ENCODE peak calls at places on chromosomes 1 and 21, in nine cellular contexts. P, T, L, A, G, E, X, Z and I are unnamed samples.

GRCh38 chr1:17653728-17654351 is 101.3 kb upstream of the ACTL8 start:
- DNase-seq in P (peak; percentile 56), T (no peak), L (no peak), A (no peak), G (no peak), E (peak; percentile 41), X (no peak), Z (peak; percentile 75), I (peak; percentile 88)

GRCh38 chr21:32771134-32771523 is 426 bp downstream of the PAXBP1 start:
- DNase-seq in P (peak; percentile 74), T (no peak), L (no peak), A (peak; percentile 85), G (peak; percentile 45), E (peak; percentile 71), X (peak; percentile 84), Z (peak; percentile 76), I (peak; percentile 82)

GRCh38 chr1:171627020-171627419 is 5.0 kb downstream of the MYOCOS start:
- DNase-seq in P (no peak), T (no peak), L (no peak), A (no peak), G (no peak), E (no peak), X (no peak), Z (no peak), I (no peak)

GRCh38 chr1:26826261-26827201 is at the start of gene ZDHHC18:
- DNase-seq in P (peak; percentile 81), T (no peak), L (peak; percentile 14), A (peak; percentile 90), G (peak; percentile 37), E (peak; percentile 38), X (peak; percentile 80), Z (peak; percentile 72), I (peak; percentile 86)

GRCh38 chr1:8905582-8906191 is 27.2 kb upstream of the ENO1 start:
- DNase-seq in P (no peak), T (no peak), L (peak; percentile 29), A (no peak), G (no peak), E (peak; percentile 72), X (no peak), Z (no peak), I (no peak)

GRCh38 chr1:239909894-239910293 is 181.8 kb upstream of the FMN2 start:
- DNase-seq in P (peak; percentile 50), T (no peak), L (peak; percentile 29), A (peak; percentile 85), G (peak; percentile 82), E (peak; percentile 88), X (peak; percentile 79), Z (peak; percentile 68), I (no peak)

GRCh38 chr1:29289493-29289892 is 53.2 kb downstream of the PTPRU start:
- DNase-seq in P (no peak), T (no peak), L (no peak), A (no peak), G (no peak), E (no peak), X (no peak), Z (peak; percentile 29), I (no peak)

GRCh38 chr1:109252893-109253802 is 3.8 kb downstream of the CELSR2 start:
- DNase-seq in P (peak; percentile 43), T (no peak), L (no peak), A (peak; percentile 57), G (no peak), E (no peak), X (no peak), Z (no peak), I (no peak)

GRCh38 chr1:35577071-35577998 is 4.2 kb downstream of the TFAP2E start:
- DNase-seq in P (no peak), T (no peak), L (no peak), A (peak; percentile 79), G (no peak), E (no peak), X (peak; percentile 76), Z (peak; percentile 76), I (peak; percentile 82)

GRCh38 chr1:47225430-47226100 is 6.5 kb downstream of the TAL1 start:
- DNase-seq in P (peak; percentile 22), T (no peak), L (no peak), A (no peak), G (no peak), E (no peak), X (no peak), Z (no peak), I (peak; percentile 72)